ENCODE peak calls at places on chromosomes 12 and 14, in four cellular contexts. One of them, this sample, is unnamed.

GRCh38 chr12:25495336-25496097 is 57.6 kb downstream of the LMNTD1 start:
- DNase-seq in HepG2: peak; percentile 41
- DNase-seq in H1: no peak
- DNase-seq in K562: no peak
- DNase-seq in this sample: no peak

GRCh38 chr12:52836042-52836466 is 1.9 kb upstream of the KRT79 start:
- DNase-seq in HepG2: no peak
- DNase-seq in H1: no peak
- DNase-seq in K562: peak; percentile 57
- DNase-seq in this sample: no peak

GRCh38 chr12:130818381-130819247 is 20.4 kb downstream of the STX2 start:
- DNase-seq in HepG2: no peak
- DNase-seq in H1: no peak
- DNase-seq in K562: peak; percentile 48
- DNase-seq in this sample: no peak

GRCh38 chr14:101109981-101110728 is 206.6 kb upstream of the RTL1 start:
- DNase-seq in HepG2: no peak
- DNase-seq in H1: no peak
- DNase-seq in K562: no peak
- DNase-seq in this sample: no peak

GRCh38 chr12:6716874-6717437 is 6.9 kb upstream of the COPS7A start:
- DNase-seq in HepG2: no peak
- DNase-seq in H1: no peak
- DNase-seq in K562: no peak
- DNase-seq in this sample: no peak

GRCh38 chr12:96399919-96400630 is at the start of gene CDK17:
- DNase-seq in HepG2: peak; percentile 71
- DNase-seq in H1: peak; percentile 31
- DNase-seq in K562: peak; percentile 94
- DNase-seq in this sample: peak; percentile 50

GRCh38 chr12:1791104-1791927 is 29.0 kb upstream of the LRTM2 start:
- DNase-seq in HepG2: peak; percentile 63
- DNase-seq in H1: no peak
- DNase-seq in K562: peak; percentile 48
- DNase-seq in this sample: peak; percentile 38

GRCh38 chr14:22837059-22837749 is 819 bp downstream of the MMP14 start:
- DNase-seq in HepG2: peak; percentile 68
- DNase-seq in H1: no peak
- DNase-seq in K562: no peak
- DNase-seq in this sample: no peak

GRCh38 chr12:96878704-96879103 is 28.4 kb upstream of the NEDD1 start:
- DNase-seq in HepG2: no peak
- DNase-seq in H1: no peak
- DNase-seq in K562: no peak
- DNase-seq in this sample: no peak

GRCh38 chr14:94305620-94306019 is 12.6 kb upstream of the SERPINA10 start:
- DNase-seq in HepG2: no peak
- DNase-seq in H1: no peak
- DNase-seq in K562: no peak
- DNase-seq in this sample: no peak

GRCh38 chr14:64778114-64778754 is 74.0 kb downstream of the PLEKHG3 start:
- DNase-seq in HepG2: no peak
- DNase-seq in H1: no peak
- DNase-seq in K562: no peak
- DNase-seq in this sample: no peak

GRCh38 chr12:3218150-3218845 is 141.1 kb downstream of the TSPAN9 start:
- DNase-seq in HepG2: no peak
- DNase-seq in H1: no peak
- DNase-seq in K562: no peak
- DNase-seq in this sample: no peak

GRCh38 chr12:107331471-107331870 is 238.1 kb upstream of the CRY1 start:
- DNase-seq in HepG2: no peak
- DNase-seq in H1: no peak
- DNase-seq in K562: no peak
- DNase-seq in this sample: no peak

GRCh38 chr12:100984821-100985220 is 190.2 kb downstream of the ANO4 start:
- DNase-seq in HepG2: no peak
- DNase-seq in H1: no peak
- DNase-seq in K562: no peak
- DNase-seq in this sample: no peak

GRCh38 chr14:68546839-68547238 is 246.0 kb downstream of the ZFP36L1 start:
- DNase-seq in HepG2: no peak
- DNase-seq in H1: no peak
- DNase-seq in K562: no peak
- DNase-seq in this sample: no peak

GRCh38 chr12:69475237-69475984 is 5.2 kb downstream of the FRS2 start:
- DNase-seq in HepG2: peak; percentile 61
- DNase-seq in H1: no peak
- DNase-seq in K562: peak; percentile 18
- DNase-seq in this sample: no peak

GRCh38 chr14:92362781-92363235 is 39.8 kb downstream of the SLC24A4 start:
- DNase-seq in HepG2: no peak
- DNase-seq in H1: no peak
- DNase-seq in K562: no peak
- DNase-seq in this sample: no peak

GRCh38 chr14:32381869-32382268 is 52.8 kb downstream of the AKAP6 start:
- DNase-seq in HepG2: no peak
- DNase-seq in H1: no peak
- DNase-seq in K562: no peak
- DNase-seq in this sample: no peak

GRCh38 chr12:57719777-57720605 is 18.6 kb downstream of the AGAP2 start:
- DNase-seq in HepG2: no peak
- DNase-seq in H1: no peak
- DNase-seq in K562: no peak
- DNase-seq in this sample: no peak

GRCh38 chr12:107891967-107892366 is 117.5 kb downstream of the ASCL4 start:
- DNase-seq in HepG2: no peak
- DNase-seq in H1: no peak
- DNase-seq in K562: peak; percentile 24
- DNase-seq in this sample: no peak

GRCh38 chr14:92645841-92646478 is 102.5 kb downstream of the LGMN start:
- DNase-seq in HepG2: no peak
- DNase-seq in H1: no peak
- DNase-seq in K562: no peak
- DNase-seq in this sample: no peak

GRCh38 chr12:121209629-121210572 is at the start of gene P2RX4:
- DNase-seq in HepG2: peak; percentile 64
- DNase-seq in H1: peak; percentile 41
- DNase-seq in K562: peak; percentile 97
- DNase-seq in this sample: peak; percentile 52

GRCh38 chr14:74313601-74314000 is 10.9 kb upstream of the ABCD4 start:
- DNase-seq in HepG2: no peak
- DNase-seq in H1: no peak
- DNase-seq in K562: no peak
- DNase-seq in this sample: no peak

GRCh38 chr12:120100630-120101029 is 15.9 kb downstream of the RAB35 start:
- DNase-seq in HepG2: no peak
- DNase-seq in H1: no peak
- DNase-seq in K562: no peak
- DNase-seq in this sample: no peak

GRCh38 chr14:21090940-21091663 is 7.4 kb downstream of the ZNF219 start:
- DNase-seq in HepG2: no peak
- DNase-seq in H1: no peak
- DNase-seq in K562: no peak
- DNase-seq in this sample: no peak

GRCh38 chr14:33728010-33728498 is 222.8 kb downstream of the EGLN3 start:
- DNase-seq in HepG2: no peak
- DNase-seq in H1: no peak
- DNase-seq in K562: no peak
- DNase-seq in this sample: no peak

GRCh38 chr14:94907626-94908261 is 137.8 kb upstream of the GSC start:
- DNase-seq in HepG2: no peak
- DNase-seq in H1: no peak
- DNase-seq in K562: no peak
- DNase-seq in this sample: no peak

GRCh38 chr12:102526701-102527100 is 46.3 kb upstream of the IGF1 start:
- DNase-seq in HepG2: no peak
- DNase-seq in H1: no peak
- DNase-seq in K562: no peak
- DNase-seq in this sample: no peak

GRCh38 chr14:104011824-104012517 is 69.6 kb upstream of the RD3L start:
- DNase-seq in HepG2: no peak
- DNase-seq in H1: no peak
- DNase-seq in K562: no peak
- DNase-seq in this sample: no peak

GRCh38 chr12:62379026-62379722 is 87.5 kb upstream of the MON2 start:
- DNase-seq in HepG2: no peak
- DNase-seq in H1: no peak
- DNase-seq in K562: no peak
- DNase-seq in this sample: no peak

GRCh38 chr12:66288121-66288520 is 14.2 kb upstream of the HELB start:
- DNase-seq in HepG2: no peak
- DNase-seq in H1: no peak
- DNase-seq in K562: no peak
- DNase-seq in this sample: no peak
- H3K4me3 ChIP-seq in HepG2: no peak overlapping the region
- H3K4me3 ChIP-seq in H1: no peak overlapping the region
- H3K4me3 ChIP-seq in K562: no peak overlapping the region
- H3K4me3 ChIP-seq in this sample: no peak overlapping the region

GRCh38 chr12:46217686-46218508 is 50.9 kb downstream of the SLC38A1 start:
- DNase-seq in HepG2: no peak
- DNase-seq in H1: no peak
- DNase-seq in K562: no peak
- DNase-seq in this sample: no peak

GRCh38 chr12:46212108-46212982 is 56.5 kb downstream of the SLC38A1 start:
- DNase-seq in HepG2: no peak
- DNase-seq in H1: no peak
- DNase-seq in K562: no peak
- DNase-seq in this sample: no peak

GRCh38 chr12:46218509-46219095 is 50.2 kb downstream of the SLC38A1 start:
- DNase-seq in HepG2: no peak
- DNase-seq in H1: no peak
- DNase-seq in K562: no peak
- DNase-seq in this sample: no peak

GRCh38 chr12:46210835-46211439 is 57.9 kb downstream of the SLC38A1 start:
- DNase-seq in HepG2: no peak
- DNase-seq in H1: no peak
- DNase-seq in K562: no peak
- DNase-seq in this sample: no peak

DNA sequence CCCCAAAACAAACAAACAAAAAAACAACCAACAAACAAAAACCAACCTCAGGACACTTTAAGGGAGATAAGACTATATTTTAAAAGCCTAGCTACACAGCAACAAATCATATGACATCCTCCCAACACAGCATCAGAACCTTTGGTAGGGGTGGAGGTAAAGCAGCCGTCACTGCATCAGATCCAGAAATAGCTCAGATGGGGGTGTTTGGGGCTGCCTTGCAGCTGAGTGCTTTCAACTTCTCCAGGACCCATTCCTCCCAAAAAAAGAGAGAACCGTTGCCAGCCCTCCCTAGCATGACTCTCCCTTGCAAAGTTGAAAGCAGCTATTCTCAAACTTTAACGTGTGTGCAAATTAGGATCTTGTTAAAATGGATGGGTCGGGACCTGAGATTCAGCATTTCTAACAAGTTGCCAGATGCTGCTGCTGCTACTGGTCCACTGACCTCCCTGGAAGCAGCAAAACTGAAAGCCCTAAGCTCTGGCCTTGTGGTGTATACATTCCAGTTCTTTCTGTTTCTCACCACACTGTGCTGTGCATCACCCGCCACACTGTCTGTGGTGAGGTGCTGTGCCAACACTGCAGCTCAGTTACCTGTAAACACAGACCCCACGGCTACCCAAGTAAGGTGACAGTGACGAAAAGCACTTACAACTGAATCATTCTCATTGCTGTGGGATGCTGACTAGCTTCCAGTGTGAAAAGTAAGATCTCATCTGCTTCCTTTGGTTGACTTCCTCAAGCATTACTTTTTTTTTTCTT is 54.0 kb downstream of the SLC38A1 start:
- DNase-seq in HepG2: no peak
- DNase-seq in H1: no peak
- DNase-seq in K562: no peak
- DNase-seq in this sample: no peak
- TF ChIP-seq FOSL1 in HepG2: no peak
- TF ChIP-seq FOSL1 in H1: no peak
- TF ChIP-seq FOSL1 in K562: no peak
- TF ChIP-seq FOSL1 in this sample: no peak

DNA sequence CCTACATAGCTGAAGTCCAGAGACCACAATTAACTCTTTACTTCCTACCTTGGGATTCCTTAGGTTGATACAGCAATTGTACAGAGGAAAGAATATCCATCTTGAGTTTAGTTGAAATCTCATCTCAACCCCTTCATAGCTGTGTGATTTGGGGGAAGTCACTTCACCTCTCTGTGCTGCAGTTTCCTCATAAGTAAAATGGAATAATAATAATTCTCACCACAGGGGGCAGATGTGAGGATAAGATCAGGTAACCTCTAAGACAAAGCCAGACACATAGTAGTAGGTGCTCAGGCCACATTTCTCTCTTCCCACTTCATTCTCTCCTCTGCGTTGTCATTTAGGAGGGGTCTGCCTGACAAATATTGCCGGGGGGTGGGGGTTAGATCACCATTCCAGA is 6.7 kb downstream of the FOXN4 start:
- DNase-seq in HepG2: no peak
- DNase-seq in H1: no peak
- DNase-seq in K562: peak; percentile 54
- DNase-seq in this sample: no peak
- TF ChIP-seq CTCF in HepG2: peak; percentile 14
- TF ChIP-seq CTCF in H1: no peak
- TF ChIP-seq CTCF in K562: peak; percentile 9
- TF ChIP-seq CTCF in this sample: no peak

DNA sequence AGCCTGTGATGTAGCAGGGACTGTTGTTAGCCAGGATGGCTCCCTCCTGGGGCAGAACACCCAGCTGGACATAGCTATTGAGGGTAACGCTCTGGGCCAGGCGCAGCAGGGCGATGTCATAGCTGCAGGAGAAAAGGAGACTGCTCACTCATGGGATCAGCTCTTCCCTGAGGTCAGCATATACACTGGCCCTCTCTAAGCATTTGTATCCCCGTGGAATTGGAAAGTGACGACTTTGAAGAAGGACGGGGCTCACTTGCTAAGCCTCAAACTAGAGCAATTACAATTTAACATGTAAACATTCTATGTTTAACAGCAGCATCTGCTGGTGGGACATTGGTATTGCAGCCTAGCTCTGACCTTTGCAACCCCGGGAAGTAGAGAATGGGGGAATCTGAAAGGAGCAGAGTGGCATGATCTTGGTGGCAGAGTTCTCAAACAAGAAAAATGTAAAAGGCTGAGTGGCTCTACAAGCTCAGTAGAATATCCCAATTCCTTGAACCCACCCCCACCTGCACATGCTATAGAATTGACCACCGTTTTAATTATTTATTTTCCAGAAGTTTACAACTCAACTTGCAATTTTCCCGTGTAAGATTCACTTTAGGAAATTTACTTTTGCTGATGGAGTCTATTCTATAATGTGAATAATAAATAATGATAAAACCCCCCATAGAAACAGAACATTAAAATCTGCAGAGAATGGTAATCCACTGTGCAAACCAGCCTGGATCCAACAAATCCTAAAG is 5.0 kb downstream of the CELA1 start:
- DNase-seq in HepG2: peak; percentile 47
- DNase-seq in H1: no peak
- DNase-seq in K562: peak; percentile 71
- DNase-seq in this sample: peak; percentile 56
- H3K4me3 ChIP-seq in HepG2: peak overlapping the region; percentile 61
- H3K4me3 ChIP-seq in H1: no peak overlapping the region
- H3K4me3 ChIP-seq in K562: no peak overlapping the region
- H3K4me3 ChIP-seq in this sample: no peak overlapping the region